ENCODE peak calls at places on chromosomes 16 and 17, in nine cellular contexts. Z is lower leg skin; G is tibial artery; W is fibroblast of pulmonary artery; L is fibroblast of the aortic adventitia; U is type B pancreatic cell; K is CD8-positive, alpha-beta T cell; V is AG04449; X is lung. R is an unnamed sample.

GRCh38 chr17:16953347-16953746 is 18.6 kb downstream of the TNFRSF13B start:
- DNase-seq in G (no peak), K (no peak), W (no peak), U (no peak), X (no peak), L (no peak), V (no peak), Z (no peak), R (no peak)

GRCh38 chr17:15463363-15463762 is 4.1 kb downstream of the CDRT4 start:
- DNase-seq in W (peak), L (peak), X (peak), Z (no peak), U (no peak), K (no peak), V (no peak), G (peak), R (no peak)

GRCh38 chr16:79276506-79276905 is 324.0 kb downstream of the MAF start:
- DNase-seq in K (no peak), X (no peak), W (no peak), G (no peak), V (no peak), L (no peak), Z (no peak), U (no peak), R (no peak)

GRCh38 chr17:50899005-50899460 is 32.9 kb upstream of the TOB1 start:
- DNase-seq in L (no peak), Z (no peak), V (no peak), U (no peak), K (no peak), X (no peak), G (no peak), W (no peak), R (no peak)

GRCh38 chr16:82630688-82631087 is 3.9 kb downstream of the CDH13 start:
- DNase-seq in K (no peak), X (no peak), L (peak), Z (no peak), V (no peak), U (no peak), G (no peak), W (peak), R (no peak)

GRCh38 chr16:1393613-1394176 is 20.8 kb downstream of the UNKL start:
- DNase-seq in K (no peak), W (no peak), X (no peak), Z (no peak), V (no peak), U (no peak), L (no peak), G (no peak), R (no peak)

GRCh38 chr17:41906465-41907184 is 12.1 kb downstream of the ACLY start:
- DNase-seq in L (peak), G (no peak), X (no peak), V (no peak), K (no peak), W (peak), Z (no peak), U (no peak), R (no peak)

GRCh38 chr16:49952386-49952785 is 72.6 kb upstream of the CNEP1R1 start:
- DNase-seq in W (peak), G (no peak), V (no peak), L (no peak), Z (no peak), K (no peak), X (no peak), U (no peak), R (no peak)

GRCh38 chr16:65725156-65725845 is 603.4 kb upstream of the CDH11 start:
- DNase-seq in U (no peak), X (no peak), W (peak), L (peak), G (no peak), V (peak), Z (no peak), K (no peak), R (no peak)

GRCh38 chr16:88697116-88697830 is 8.9 kb downstream of the RNF166 start:
- DNase-seq in Z (no peak), X (no peak), L (no peak), W (no peak), U (no peak), V (no peak), G (no peak), K (no peak), R (no peak)

GRCh38 chr16:88699180-88699579 is 7.0 kb downstream of the RNF166 start:
- DNase-seq in G (no peak), L (no peak), X (no peak), V (no peak), K (no peak), W (no peak), Z (no peak), U (no peak), R (no peak)

GRCh38 chr16:88696441-88696840 is 9.8 kb downstream of the RNF166 start:
- DNase-seq in L (no peak), V (no peak), W (no peak), U (no peak), K (no peak), G (no peak), Z (no peak), X (no peak), R (no peak)

GRCh38 chr16:88698694-88699045 is 7.5 kb downstream of the RNF166 start:
- DNase-seq in U (no peak), Z (no peak), X (no peak), V (no peak), L (no peak), W (no peak), G (no peak), K (no peak), R (no peak)

DNA sequence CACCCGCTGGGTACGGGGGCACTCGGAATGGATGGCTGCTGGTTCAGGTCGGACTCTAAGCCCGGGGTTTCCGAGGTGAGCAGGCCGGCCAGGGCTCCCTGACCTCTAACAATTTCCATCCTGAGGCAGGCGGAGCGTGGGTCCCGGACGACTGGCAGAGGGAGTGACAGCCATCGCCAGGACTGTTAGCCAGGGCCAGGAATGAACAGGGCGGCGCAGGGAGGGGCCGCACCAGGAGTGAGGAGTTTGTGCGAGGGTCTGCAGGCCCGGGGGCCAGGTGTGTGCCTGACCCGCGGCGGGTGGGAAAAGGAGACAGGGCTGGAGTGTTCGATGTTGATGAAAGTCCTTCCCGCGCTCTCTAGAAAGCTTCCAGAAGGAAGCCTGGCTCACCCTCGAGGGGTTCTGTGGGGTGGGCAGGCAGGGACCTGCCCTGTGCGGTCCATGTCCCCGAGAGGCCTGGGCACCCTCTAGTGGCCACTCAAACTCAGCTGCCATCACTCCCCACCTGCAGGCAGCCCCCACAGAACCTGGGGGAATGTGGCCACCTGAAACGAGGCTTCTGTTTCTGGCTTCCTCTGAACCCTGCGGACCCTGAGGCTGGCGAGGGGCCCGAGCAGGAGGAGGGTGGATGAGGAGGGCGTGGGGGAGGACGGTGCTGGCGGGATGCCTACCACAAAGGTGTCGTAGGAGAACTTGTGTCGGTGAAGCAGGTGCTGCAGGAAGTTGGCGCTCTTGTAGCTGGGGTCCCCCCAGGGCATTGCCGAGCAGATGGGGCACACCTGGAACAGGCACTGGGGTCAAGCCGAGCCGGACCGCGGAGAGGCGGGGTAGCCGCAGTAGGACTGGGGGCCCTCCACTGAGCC is 8.1 kb downstream of the RNF166 start:
- DNase-seq in L (no peak), W (no peak), K (peak), G (no peak), U (no peak), X (no peak), V (no peak), Z (no peak), R (no peak)
- TF ChIP-seq CTCF in L (no peak), W (peak), K (no peak), G (no peak), U (peak), X (no peak), V (peak), Z (no peak), R (peak)

GRCh38 chr17:5437721-5438317 is 1.1 kb downstream of the C1QBP start:
- DNase-seq in Z (no peak), W (no peak), V (no peak), L (peak), K (no peak), G (no peak), X (no peak), U (no peak), R (no peak)

GRCh38 chr17:5434984-5435383 is 4.0 kb downstream of the C1QBP start:
- DNase-seq in G (no peak), V (no peak), W (no peak), Z (no peak), K (no peak), X (no peak), U (no peak), L (no peak), R (no peak)

GRCh38 chr17:5443728-5444127 is 4.8 kb upstream of the C1QBP start:
- DNase-seq in V (no peak), X (no peak), G (no peak), W (no peak), Z (no peak), L (no peak), U (no peak), K (no peak), R (no peak)

GRCh38 chr17:5438716-5439445 is at the start of gene C1QBP:
- DNase-seq in G (peak), V (peak), W (peak), U (peak), L (peak), X (peak), K (peak), Z (peak), R (peak)

DNA sequence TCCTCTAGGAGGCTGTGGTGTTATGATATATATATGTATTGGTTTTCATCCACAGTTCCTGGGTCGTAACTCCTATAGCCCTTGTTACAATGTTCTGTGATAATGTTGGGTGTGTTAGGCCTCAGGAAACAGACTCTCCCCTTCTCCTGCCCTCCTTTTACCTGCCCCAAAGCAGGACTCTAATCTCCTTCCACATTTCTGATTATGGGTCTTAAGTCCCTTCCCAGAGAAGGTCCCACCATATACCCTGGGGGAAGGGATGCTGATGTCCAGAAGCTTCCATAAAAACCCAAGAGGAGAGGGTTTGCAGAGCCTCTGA is 450 bp upstream of the C1QBP start:
- DNase-seq in V (no peak), G (no peak), L (no peak), W (no peak), U (no peak), X (no peak), Z (no peak), K (no peak), R (no peak)
- TF ChIP-seq CTCF in V (no peak), G (no peak), L (no peak), W (no peak), U (peak), X (no peak), Z (no peak), K (peak), R (peak)

GRCh38 chr16:57736419-57737281 is 1.1 kb downstream of the KATNB1 start:
- DNase-seq in Z (no peak), G (no peak), U (no peak), L (peak), X (no peak), W (peak), V (peak), K (peak), R (no peak)
- TF ChIP-seq CTCF in Z (no peak), G (peak), U (peak), L (peak), X (no peak), W (peak), V (no peak), K (no peak), R (peak)

DNA sequence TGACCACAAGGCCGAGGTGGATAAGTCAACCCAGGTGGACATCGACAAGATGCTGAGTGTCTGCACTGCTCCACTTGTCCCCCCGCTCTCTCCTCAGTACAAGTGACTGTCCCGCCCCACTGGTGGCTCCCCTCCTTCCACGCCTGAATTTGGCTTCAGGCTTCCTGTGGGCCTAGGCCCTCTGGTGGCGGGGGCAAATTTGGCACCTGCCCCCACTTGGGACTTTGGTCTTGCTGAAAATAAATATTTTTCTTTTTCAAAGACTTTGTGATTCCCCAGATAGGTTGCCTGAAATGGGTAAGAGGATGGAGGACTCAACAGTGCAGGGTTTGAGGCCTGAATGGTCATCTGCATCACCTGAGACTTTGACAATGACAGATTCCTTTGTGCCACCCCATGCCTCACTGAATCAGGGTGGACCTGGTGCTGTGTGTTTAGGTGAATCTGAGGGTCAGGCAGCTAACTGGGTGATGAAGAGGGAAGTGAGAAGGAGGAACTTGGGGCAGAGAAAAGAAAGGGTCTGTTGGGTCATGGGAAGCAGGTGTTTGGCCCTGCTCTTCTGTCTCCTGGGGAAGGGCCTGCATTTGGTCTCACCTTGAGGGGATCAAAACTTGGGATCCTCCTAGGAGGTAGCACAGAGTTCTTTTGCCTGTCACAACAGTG is 2.0 kb downstream of the C16orf86 start:
- DNase-seq in U (no peak), X (no peak), W (no peak), Z (no peak), L (no peak), G (no peak), K (peak), V (no peak), R (no peak)
- TF ChIP-seq CTCF in U (no peak), X (no peak), W (peak), Z (no peak), L (no peak), G (no peak), K (no peak), V (no peak), R (no peak)

GRCh38 chr17:53516643-53517042 is 306.1 kb upstream of the KIF2B start:
- DNase-seq in U (no peak), G (no peak), X (no peak), Z (no peak), K (no peak), V (no peak), W (peak), L (peak), R (no peak)
- TF ChIP-seq CTCF in U (peak), G (no peak), X (no peak), Z (no peak), K (no peak), V (no peak), W (peak), L (peak), R (peak)

DNA sequence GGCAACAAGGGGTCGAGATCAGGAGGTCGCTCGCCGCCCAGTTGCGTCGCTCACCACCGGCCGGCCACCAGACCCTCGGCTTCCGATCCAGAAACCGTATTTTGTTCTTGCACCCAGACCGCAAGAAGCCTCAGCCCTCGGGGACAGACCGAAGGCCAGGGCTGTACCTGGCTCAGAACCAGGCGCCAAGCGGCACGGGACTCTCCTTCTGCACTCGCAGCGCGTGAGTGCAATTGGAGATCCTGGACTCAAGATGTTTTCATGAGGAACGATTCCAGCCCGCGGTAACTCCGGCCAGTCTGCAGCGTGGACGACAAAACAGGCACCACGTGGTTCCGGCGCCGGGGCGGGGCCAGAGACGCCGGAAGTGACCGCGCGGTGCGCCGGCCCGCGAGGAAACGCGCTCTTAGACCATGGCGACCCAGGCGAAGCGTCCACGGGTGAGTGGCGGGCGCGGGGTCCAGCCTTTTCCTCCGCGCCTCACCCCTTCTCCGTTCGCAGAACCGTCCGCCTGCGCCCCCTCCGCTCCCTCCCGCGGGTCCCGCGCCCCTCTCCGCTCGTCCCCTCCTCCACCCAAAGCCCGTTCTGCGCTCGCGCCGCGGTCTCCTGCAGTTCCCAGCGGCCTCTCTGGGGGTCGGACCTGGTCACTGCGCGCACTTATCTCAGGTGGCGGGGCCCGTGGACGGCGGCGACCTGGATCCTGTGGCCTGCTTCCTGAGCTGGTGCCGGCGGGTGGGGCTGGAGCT is at the start of gene SETD6:
- DNase-seq in K (peak), X (peak), V (peak), W (peak), U (peak), L (peak), G (peak), Z (peak), R (peak)
- TF ChIP-seq CTCF in K (no peak), X (no peak), V (peak), W (no peak), U (peak), L (peak), G (no peak), Z (no peak), R (peak)

DNA sequence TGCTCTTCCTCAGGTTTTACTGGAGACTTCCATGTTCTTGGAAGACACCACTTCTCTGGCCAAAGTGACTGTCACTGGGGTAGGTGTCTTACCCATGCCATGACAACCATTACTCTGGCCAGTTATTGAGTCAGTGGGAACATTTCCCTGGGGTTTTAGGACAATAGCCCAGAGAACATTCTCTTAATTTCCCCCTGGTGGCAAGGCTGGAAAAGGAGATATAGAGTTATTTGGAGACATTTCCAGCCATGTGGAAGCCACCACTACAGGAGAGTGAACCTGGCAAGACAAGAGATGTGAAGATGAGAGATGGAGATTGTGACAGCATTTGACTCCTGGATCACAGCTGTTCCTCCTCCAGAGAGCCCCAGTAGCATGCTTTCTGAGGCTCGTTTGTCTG is 106.2 kb downstream of the CDK5R1 start:
- DNase-seq in G (no peak), V (no peak), Z (no peak), W (no peak), X (no peak), U (no peak), L (no peak), K (no peak), R (no peak)
- TF ChIP-seq CTCF in G (no peak), V (no peak), Z (no peak), W (no peak), X (no peak), U (peak), L (no peak), K (no peak), R (no peak)

R was measured in chondrocyte.